ENCODE peak calls at places on chromosomes 2 and 18, in four cellular contexts. S, L, W and T are unnamed samples.

GRCh38 chr2:88067598-88067997 is at the start of gene SMYD1:
- DNase-seq in S (no peak), L (no peak), W (no peak), T (no peak)

GRCh38 chr2:75340560-75340959 is 141.2 kb upstream of the TACR1 start:
- DNase-seq in S (no peak), L (no peak), W (no peak), T (no peak)

GRCh38 chr18:9135081-9135911 is 1.3 kb upstream of the ANKRD12 start:
- DNase-seq in S (no peak), L (no peak), W (no peak), T (no peak)

GRCh38 chr2:101238930-101239759 is 13.5 kb upstream of the CNOT11 start:
- DNase-seq in S (peak), L (no peak), W (no peak), T (no peak)

GRCh38 chr18:58632557-58632956 is 3.7 kb upstream of the ALPK2 start:
- DNase-seq in S (no peak), L (no peak), W (no peak), T (no peak)

GRCh38 chr2:7467782-7468447 is 550.7 kb downstream of the RNF144A start:
- DNase-seq in S (no peak), L (no peak), W (no peak), T (no peak)

GRCh38 chr2:240086563-240086962 is 33.2 kb upstream of the OR6B3 start:
- DNase-seq in S (no peak), L (no peak), W (no peak), T (no peak)

GRCh38 chr2:140891614-140892212 is 1239.1 kb downstream of the LRP1B start:
- DNase-seq in S (no peak), L (no peak), W (no peak), T (no peak)

GRCh38 chr2:197919487-197919886 is 115.1 kb downstream of the PLCL1 start:
- DNase-seq in S (no peak), L (no peak), W (no peak), T (no peak)

GRCh38 chr18:48931680-48932461 is 18.9 kb downstream of the SMAD7 start:
- DNase-seq in S (no peak), L (peak), W (no peak), T (peak)

GRCh38 chr2:231604101-231604684 is 11.5 kb downstream of the TEX44 start:
- DNase-seq in S (peak), L (peak), W (no peak), T (no peak)
- TF ChIP-seq POLR2A in S (peak), L (no peak), W (no peak), T (no peak)

GRCh38 chr2:46163804-46164569 is 133.2 kb upstream of the EPAS1 start:
- DNase-seq in S (no peak), L (no peak), W (no peak), T (no peak)
- TF ChIP-seq HDAC2 in S (no peak), L (no peak), W (no peak), T (no peak)

GRCh38 chr2:178874529-178875240 is 67.5 kb upstream of the TTN start:
- DNase-seq in S (no peak), L (no peak), W (no peak), T (no peak)

GRCh38 chr2:178870703-178871102 is 63.5 kb upstream of the TTN start:
- DNase-seq in S (no peak), L (no peak), W (no peak), T (no peak)

GRCh38 chr2:178873912-178874311 is 66.7 kb upstream of the TTN start:
- DNase-seq in S (no peak), L (no peak), W (no peak), T (no peak)

GRCh38 chr2:178865999-178866398 is 58.8 kb upstream of the TTN start:
- DNase-seq in S (no peak), L (no peak), W (no peak), T (no peak)

GRCh38 chr2:178871536-178871935 is 64.3 kb upstream of the TTN start:
- DNase-seq in S (no peak), L (no peak), W (no peak), T (no peak)
- TF ChIP-seq SP1 in S (no peak), L (no peak), W (no peak), T (no peak)

GRCh38 chr2:189440947-189441708 is at the start of gene WDR75:
- DNase-seq in S (peak), L (peak), W (peak), T (peak)
- TF ChIP-seq POLR2A in S (peak), L (peak), W (peak), T (peak)

DNA sequence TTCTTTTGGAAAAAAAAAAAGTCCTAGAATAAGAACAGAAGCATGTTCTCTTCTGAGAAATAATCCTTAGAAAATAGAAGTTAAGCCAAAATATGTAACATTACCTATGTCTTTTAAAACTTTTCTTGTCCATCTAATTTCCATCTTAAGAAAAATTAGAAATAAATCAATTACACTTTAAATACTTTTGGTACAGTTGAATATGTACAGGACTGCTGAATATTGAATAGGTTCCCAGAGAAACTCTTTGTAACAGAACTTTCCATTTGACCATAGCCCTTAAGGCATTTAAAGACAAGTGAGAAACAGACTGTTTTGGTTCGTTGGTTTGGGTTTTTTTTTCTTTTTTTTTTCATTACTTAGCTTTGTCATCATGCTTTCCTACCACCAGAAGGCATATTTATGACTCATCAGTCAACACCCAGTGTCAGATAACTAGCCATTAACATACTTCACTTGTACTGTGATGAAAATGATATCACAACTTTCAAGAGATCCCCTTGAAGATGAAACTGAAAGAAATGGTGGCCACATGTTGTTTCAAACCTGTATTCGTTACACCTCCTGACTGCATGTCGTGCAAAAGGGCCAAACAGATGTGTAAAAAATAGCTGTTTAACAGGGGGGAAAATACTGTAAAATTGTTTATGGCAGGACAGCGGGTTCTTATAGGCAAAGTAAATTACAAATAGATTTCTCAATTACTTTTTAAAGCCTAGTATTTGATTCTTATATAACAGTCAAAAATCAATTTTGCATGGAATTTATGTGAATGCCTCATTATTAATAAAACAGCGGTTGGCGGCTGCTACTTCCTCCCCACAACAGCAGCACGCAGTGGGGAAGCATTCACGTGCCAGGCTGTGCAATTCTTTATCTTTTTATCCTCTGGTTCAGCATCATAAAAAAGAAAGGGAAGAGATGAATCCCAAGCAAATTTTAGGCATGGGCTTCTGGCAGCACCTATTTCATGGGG is 280.7 kb upstream of the HNRNPA3 start:
- DNase-seq in S (no peak), L (peak), W (no peak), T (peak)
- TF ChIP-seq HDAC2 in S (no peak), L (peak), W (no peak), T (no peak)

GRCh38 chr2:29509397-29509796 is 394.2 kb downstream of the CLIP4 start:
- DNase-seq in S (no peak), L (no peak), W (no peak), T (no peak)
- TF ChIP-seq SP1 in S (no peak), L (no peak), W (no peak), T (no peak)

DNA sequence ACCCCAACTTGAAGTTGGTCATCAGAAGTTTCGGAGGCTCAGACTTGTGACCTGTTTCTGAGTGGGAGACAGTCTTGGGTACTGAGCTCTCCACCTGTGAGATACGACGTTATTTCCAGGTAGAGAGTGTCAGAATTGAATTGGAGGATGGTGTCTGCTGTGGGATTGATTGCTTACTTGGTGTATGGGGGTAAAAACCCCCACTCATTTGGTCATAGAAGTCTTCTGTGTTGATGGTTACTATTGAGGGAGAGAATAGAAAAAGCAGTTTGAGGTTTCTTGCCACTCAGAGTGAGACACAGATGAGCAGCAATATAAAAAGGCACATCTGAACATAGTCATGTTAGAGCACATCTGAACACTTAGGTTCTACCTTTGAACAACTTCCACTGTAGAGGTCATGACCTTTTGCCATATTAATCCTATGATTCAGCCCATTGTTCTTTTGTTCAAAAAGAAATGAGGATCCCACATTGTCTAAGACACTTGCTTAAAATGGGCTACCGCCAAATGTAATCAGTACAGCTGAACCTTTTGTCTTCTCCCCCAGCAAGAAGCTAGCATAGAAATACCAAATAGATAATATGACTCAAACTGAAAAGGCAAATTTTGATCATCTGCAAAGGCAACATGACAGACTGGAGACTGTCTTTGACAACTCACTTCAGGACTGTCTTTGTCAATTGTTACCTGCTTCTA is 73.3 kb downstream of the NAB1 start:
- DNase-seq in S (no peak), L (no peak), W (no peak), T (peak)
- TF ChIP-seq POLR2A in S (no peak), L (no peak), W (no peak), T (no peak)

GRCh38 chr2:65381607-65382032 is 50.8 kb downstream of the SPRED2 start:
- DNase-seq in S (no peak), L (no peak), W (no peak), T (no peak)

GRCh38 chr2:65382776-65383357 is 49.5 kb downstream of the SPRED2 start:
- DNase-seq in S (peak), L (peak), W (no peak), T (no peak)

GRCh38 chr2:65386340-65386739 is 46.1 kb downstream of the SPRED2 start:
- DNase-seq in S (no peak), L (no peak), W (no peak), T (no peak)

GRCh38 chr2:65382323-65382722 is 50.1 kb downstream of the SPRED2 start:
- DNase-seq in S (no peak), L (no peak), W (no peak), T (no peak)

DNA sequence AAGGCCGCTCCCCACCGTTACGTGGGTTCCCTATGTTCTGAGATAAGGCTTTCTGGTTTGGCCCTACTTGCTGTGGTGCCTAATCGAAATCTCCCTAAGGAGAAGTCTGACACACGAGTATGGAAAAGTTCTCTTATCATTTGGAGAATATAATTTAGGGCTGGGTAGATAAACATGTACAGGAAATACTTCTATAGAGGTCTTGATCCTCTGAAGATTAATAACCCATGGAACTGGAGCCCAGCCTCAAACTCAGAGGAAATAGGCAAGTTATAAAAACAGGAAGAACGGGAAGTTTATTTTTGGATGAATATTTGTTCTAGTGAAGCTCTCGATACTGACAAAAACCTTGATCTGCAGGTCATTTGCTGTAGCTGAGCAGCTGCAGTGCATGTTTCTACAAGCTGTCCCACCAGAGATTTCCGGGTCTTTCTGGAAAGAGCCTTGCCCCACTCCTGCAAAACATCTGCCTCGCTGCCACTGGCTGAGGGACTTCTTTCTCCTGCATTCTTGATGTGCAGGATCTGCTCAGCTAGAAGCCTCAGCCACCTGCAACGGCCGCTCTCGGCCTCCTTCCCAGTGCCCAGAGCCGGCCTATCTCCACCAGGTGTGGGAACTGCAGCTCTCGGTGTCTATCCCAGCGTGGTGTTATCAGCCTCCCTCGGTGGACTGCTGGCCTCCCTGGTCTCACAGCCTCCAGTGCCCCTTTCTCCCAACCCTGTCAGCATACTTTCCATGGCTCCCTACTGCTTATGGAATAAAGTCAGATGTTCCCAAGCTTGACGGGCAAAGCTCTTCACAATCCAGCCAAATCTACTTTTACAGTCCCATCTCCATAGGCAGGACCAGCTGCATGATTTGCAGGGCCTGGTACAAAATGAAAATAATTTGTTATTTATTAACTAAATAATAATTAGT is 48.6 kb downstream of the SPRED2 start:
- DNase-seq in S (no peak), L (no peak), W (no peak), T (no peak)
- TF ChIP-seq HDAC2 in S (no peak), L (no peak), W (no peak), T (no peak)

DNA sequence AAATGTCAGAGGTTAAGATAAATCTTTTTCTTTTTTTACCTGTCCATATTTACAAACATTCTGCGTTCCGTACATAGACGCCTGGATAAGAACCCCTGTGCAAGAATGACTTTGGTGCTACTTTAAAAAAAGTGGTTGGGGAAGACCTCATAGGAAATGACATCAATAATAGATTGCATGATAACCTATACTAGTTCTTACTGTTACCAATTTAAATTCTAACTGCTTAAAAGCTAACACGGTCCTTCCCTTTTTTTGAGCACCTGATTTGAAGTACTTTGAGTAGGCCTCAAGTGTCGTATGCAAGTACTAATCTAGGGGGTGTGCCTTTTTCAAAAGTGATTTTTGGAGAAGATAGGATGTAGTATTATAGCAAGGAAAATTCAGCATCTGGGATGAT is 2.1 kb downstream of the SLC39A10 start:
- DNase-seq in S (no peak), L (no peak), W (no peak), T (no peak)
- TF ChIP-seq SP1 in S (no peak), L (no peak), W (no peak), T (no peak)

DNA sequence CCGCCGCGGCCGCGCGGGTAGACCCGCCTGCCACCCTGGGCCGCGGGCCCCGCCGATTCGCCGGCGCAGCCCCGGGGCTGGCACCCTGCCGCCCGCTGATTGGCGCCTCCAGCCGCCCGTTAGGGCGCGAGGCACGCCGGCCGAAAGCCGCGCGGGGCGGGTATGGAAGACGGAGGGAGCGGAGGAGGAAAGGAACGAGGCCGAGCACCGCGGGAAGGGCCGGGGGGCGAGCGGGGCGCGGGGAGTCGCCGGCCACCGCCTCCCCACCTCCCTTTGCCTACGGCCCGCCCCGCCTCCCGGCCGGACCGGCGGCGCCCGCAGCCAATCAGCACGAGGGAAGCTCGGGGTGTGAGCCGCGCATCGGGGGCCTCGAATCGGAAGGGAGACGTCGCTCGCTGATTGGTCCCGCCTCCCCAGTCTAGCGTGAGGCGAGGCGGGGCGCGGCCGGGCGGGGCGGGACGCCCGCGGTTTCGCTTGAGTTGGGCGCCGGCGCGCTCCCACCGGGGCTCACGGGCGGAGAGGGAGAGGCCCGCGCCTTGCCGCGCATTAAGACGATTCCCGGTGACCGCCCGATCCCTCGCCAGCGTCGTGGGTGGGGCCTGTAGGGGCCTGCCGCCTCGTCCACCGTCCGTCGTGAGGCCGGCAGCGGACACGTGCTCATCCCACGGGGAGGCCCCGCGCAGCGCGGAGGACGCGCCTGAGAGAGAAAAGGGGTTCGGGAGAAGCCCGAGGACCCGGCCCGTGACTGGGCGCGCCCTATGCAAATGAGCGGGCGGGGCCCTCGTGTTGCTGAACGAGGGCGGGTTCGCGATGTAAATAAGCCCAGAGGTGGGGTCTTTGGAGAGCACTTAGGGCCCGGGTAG is 616 bp upstream of the SMAD2 start:
- DNase-seq in S (peak), L (peak), W (peak), T (peak)
- TF ChIP-seq POLR2A in S (no peak), L (peak), W (peak), T (peak)